ENCODE peak calls at places on chromosomes 7 and 10, in nine cellular contexts. D is ovary, N is body of pancreas, R is esophagus squamous epithelium, F is testis, Q is hepatocyte, H is tibial nerve, G is Panc1, P is suprapubic skin. J is an unnamed sample. For H3K4me1, the result is how much of the 10 kb centered on the place peaks cover.

GRCh38 chr10:34320265-34320664 is 494.8 kb downstream of the PARD3 start:
- DNase-seq in R (no peak), F (no peak), H (no peak), G (no peak), Q (no peak), P (no peak), D (no peak), N (no peak), J (no peak)

GRCh38 chr7:28799619-28800018 is 158.5 kb downstream of the TRIL start:
- DNase-seq in R (no peak), D (no peak), N (no peak), F (no peak), Q (no peak), H (no peak), G (no peak), P (no peak), J (no peak)

GRCh38 chr7:67361150-67361549 is 364.5 kb downstream of the TYW1 start:
- DNase-seq in R (no peak), Q (no peak), N (no peak), F (no peak), H (no peak), G (no peak), P (no peak), D (no peak), J (no peak)

GRCh38 chr7:74453321-74454011 is at the start of gene GTF2IRD1:
- DNase-seq in N (peak), G (no peak), P (no peak), R (no peak), F (peak), D (peak), H (peak), Q (peak), J (peak)

GRCh38 chr7:10672186-10672585 is 301.5 kb upstream of the PHF14 start:
- DNase-seq in R (no peak), D (no peak), F (no peak), H (no peak), Q (no peak), P (no peak), G (no peak), N (no peak), J (no peak)

GRCh38 chr7:52506325-52506724 is 529.1 kb upstream of the POM121L12 start:
- DNase-seq in N (no peak), D (no peak), F (no peak), R (no peak), G (no peak), H (no peak), Q (no peak), P (no peak), J (no peak)

GRCh38 chr7:93958216-93958615 is 36.7 kb downstream of the GNG11 start:
- DNase-seq in H (no peak), F (no peak), R (no peak), P (no peak), D (no peak), Q (no peak), N (no peak), G (no peak), J (no peak)

GRCh38 chr7:101923276-101923985 is 106.0 kb downstream of the CUX1 start:
- DNase-seq in F (no peak), N (no peak), P (no peak), Q (no peak), G (no peak), D (no peak), R (no peak), H (no peak), J (no peak)

GRCh38 chr7:130881091-130881798 is 147.2 kb upstream of the KLF14 start:
- DNase-seq in P (no peak), N (no peak), F (no peak), R (no peak), Q (no peak), D (no peak), H (no peak), G (peak), J (no peak)

GRCh38 chr7:50596484-50596883 is 31.3 kb upstream of the DDC start:
- DNase-seq in G (no peak), P (no peak), N (no peak), R (no peak), Q (no peak), D (no peak), H (no peak), F (no peak), J (no peak)

DNA sequence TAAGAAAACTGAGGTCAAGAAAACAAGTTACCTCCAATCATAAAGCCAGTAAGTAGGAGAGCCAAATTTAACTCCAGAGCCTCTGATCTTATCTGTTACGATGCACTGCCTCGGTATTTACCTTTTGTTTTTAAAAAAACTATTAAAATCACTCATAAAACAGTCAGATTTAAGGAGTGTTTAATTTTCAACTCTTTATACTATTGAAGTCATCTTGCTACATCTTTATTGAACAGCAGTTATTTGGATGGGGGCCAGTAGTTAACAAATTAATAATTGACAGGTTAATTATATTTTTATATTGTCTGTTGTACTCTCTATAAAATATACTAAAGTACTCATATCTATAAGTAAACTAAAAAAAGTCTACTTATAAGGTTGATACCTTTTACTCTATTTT is 24.6 kb downstream of the ADIRF start:
- DNase-seq in N (no peak), P (no peak), F (no peak), Q (no peak), D (no peak), R (no peak), G (no peak), H (no peak), J (no peak)
- TF ChIP-seq CTCF in N (no peak), P (no peak), F (no peak), Q (no peak), D (no peak), R (no peak), G (no peak), H (no peak), J (no peak)

DNA sequence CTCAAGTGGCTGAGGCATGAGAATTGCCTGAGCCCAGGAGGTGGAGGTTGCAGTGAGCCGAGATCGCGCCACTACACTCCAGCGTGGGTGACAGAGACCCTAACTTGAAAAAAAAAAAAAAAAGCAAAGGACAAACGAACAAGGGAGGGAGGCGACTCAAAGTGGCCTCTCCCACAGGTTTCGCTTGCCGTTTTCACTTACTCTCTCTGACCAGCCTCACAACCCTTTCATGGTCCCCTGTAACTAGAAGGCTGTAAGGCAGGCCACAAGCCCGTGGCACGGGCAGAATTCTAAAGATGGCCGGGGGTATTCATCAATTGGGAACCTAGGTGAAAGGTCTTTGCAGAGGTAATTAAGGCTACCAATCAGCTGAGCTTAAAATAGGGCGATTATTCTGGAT is 25.5 kb downstream of the GNA12 start:
- DNase-seq in P (no peak), D (no peak), G (no peak), Q (no peak), F (no peak), N (no peak), H (no peak), R (no peak), J (no peak)
- H3K4me1 ChIP-seq in P (under half), D (under half), G (half or more), Q (under half), F (half or more), N (under half), H (under half), R (under half), J (under half)

DNA sequence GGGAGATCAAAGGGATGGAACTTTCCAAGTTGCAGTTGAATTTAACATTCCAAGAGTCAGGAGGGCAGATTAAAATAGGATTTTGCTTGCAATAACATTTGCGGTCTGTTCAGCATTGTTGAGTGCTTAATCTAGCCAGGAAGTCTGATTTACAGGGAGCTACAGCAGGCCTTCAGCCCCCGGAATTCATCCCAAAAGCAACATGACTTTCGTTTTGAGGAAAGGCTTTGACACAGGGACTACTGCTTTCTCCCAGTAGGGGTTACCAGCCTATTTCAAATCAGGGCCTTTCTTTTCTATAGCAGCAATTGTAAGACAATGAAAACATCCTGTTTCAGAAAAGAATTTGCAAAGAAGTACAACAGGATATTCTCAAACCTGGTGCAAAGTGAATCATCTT is 279.7 kb upstream of the PITRM1 start:
- DNase-seq in P (no peak), Q (peak), G (no peak), F (no peak), D (no peak), H (no peak), R (no peak), N (no peak), J (no peak)
- TF ChIP-seq CTCF in P (no peak), Q (peak), G (peak), F (no peak), D (peak), H (peak), R (peak), N (no peak), J (no peak)

GRCh38 chr10:97333601-97334369 is 744 bp downstream of the FRAT2 start:
- DNase-seq in N (peak), Q (peak), H (no peak), G (no peak), D (peak), F (peak), P (peak), R (no peak), J (no peak)
- H3K4me1 ChIP-seq in N (half or more), Q (under half), H (under half), G (under half), D (under half), F (under half), P (half or more), R (half or more), J (under half)

DNA sequence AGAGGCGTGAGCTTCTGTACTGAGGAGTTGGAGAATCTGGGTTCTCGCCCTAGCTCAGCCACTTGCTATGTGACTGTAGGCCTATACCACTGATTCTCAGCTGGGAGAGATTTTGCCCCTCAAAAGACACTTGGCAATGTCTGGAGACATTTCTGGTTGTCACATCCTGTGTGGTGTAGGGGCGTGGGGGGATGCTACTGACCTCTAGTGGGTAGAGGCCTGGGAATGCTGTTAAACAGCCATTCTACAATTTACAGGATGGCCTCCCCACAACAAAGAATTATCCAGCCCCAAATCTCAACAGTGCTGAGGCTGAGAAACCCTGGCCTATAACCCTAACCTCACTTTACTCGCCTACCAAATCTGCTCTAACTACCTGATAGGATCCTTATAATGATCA is 58.8 kb upstream of the GAD2 start:
- DNase-seq in R (no peak), G (no peak), H (no peak), N (no peak), D (no peak), Q (no peak), F (no peak), P (no peak), J (no peak)
- TF ChIP-seq CTCF in R (no peak), G (no peak), H (no peak), N (no peak), D (no peak), Q (no peak), F (no peak), P (no peak), J (no peak)

DNA sequence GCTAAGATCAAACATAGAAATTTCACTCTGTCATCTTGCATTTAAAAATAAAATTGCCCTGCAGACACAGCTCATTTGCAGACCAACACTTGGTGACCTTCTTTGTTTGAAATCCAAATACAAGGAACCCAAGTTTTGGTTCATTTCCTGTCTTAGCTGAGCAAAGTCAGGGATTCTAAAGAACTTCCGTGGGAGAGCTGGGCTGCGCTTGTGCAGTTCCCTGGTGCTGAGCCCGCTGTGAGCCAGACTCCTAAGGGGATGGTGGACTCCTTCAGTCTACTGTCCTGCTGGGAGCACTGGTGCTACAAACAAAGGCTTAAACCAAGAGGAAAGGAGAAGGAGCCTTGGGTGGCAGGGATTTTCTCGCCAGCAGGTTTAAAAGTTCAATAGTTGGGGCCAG is 60.0 kb downstream of the MYOF start:
- DNase-seq in Q (no peak), N (no peak), H (no peak), D (no peak), P (no peak), G (no peak), R (no peak), F (no peak), J (no peak)
- H3K4me1 ChIP-seq in Q (under half), N (under half), H (under half), D (under half), P (under half), G (under half), R (under half), F (under half), J (under half)